ENCODE peak calls at places on chromosomes 6 and 20, in four cellular contexts. One of them, this sample, is unnamed.

GRCh38 chr6:41799517-41799916 is 12.0 kb downstream of the TOMM6 start:
- DNase-seq in nephron progenitor cell: no peak
- DNase-seq in AG04450: no peak
- DNase-seq in tibial nerve: no peak
- DNase-seq in this sample: no peak

GRCh38 chr6:139586273-139586672 is 211.8 kb upstream of the CITED2 start:
- DNase-seq in nephron progenitor cell: no peak
- DNase-seq in AG04450: no peak
- DNase-seq in tibial nerve: no peak
- DNase-seq in this sample: no peak

GRCh38 chr20:57794600-57795346 is 85.0 kb upstream of the PMEPA1 start:
- DNase-seq in nephron progenitor cell: no peak
- DNase-seq in AG04450: no peak
- DNase-seq in tibial nerve: no peak
- DNase-seq in this sample: no peak

GRCh38 chr6:45655630-45656422 is 278.1 kb upstream of the SUPT3H start:
- DNase-seq in nephron progenitor cell: no peak
- DNase-seq in AG04450: peak; percentile 93
- DNase-seq in tibial nerve: no peak
- DNase-seq in this sample: no peak

GRCh38 chr6:159372333-159372732 is 203.1 kb downstream of the FNDC1 start:
- DNase-seq in nephron progenitor cell: no peak
- DNase-seq in AG04450: no peak
- DNase-seq in tibial nerve: no peak
- DNase-seq in this sample: no peak

GRCh38 chr6:111228094-111228493 is 140.8 kb downstream of the SLC16A10 start:
- DNase-seq in nephron progenitor cell: no peak
- DNase-seq in AG04450: no peak
- DNase-seq in tibial nerve: no peak
- DNase-seq in this sample: no peak

GRCh38 chr6:109820706-109821350 is 129.7 kb downstream of the FIG4 start:
- DNase-seq in nephron progenitor cell: no peak
- DNase-seq in AG04450: no peak
- DNase-seq in tibial nerve: no peak
- DNase-seq in this sample: no peak

GRCh38 chr6:139883776-139884175 is 509.3 kb upstream of the CITED2 start:
- DNase-seq in nephron progenitor cell: no peak
- DNase-seq in AG04450: no peak
- DNase-seq in tibial nerve: no peak
- DNase-seq in this sample: no peak

GRCh38 chr20:32352101-32352720 is 5.9 kb upstream of the ASXL1 start:
- DNase-seq in nephron progenitor cell: no peak
- DNase-seq in AG04450: no peak
- DNase-seq in tibial nerve: no peak
- DNase-seq in this sample: no peak

GRCh38 chr20:57009775-57010174 is 256.7 kb downstream of the BMP7 start:
- DNase-seq in nephron progenitor cell: no peak
- DNase-seq in AG04450: no peak
- DNase-seq in tibial nerve: no peak
- DNase-seq in this sample: no peak

DNA sequence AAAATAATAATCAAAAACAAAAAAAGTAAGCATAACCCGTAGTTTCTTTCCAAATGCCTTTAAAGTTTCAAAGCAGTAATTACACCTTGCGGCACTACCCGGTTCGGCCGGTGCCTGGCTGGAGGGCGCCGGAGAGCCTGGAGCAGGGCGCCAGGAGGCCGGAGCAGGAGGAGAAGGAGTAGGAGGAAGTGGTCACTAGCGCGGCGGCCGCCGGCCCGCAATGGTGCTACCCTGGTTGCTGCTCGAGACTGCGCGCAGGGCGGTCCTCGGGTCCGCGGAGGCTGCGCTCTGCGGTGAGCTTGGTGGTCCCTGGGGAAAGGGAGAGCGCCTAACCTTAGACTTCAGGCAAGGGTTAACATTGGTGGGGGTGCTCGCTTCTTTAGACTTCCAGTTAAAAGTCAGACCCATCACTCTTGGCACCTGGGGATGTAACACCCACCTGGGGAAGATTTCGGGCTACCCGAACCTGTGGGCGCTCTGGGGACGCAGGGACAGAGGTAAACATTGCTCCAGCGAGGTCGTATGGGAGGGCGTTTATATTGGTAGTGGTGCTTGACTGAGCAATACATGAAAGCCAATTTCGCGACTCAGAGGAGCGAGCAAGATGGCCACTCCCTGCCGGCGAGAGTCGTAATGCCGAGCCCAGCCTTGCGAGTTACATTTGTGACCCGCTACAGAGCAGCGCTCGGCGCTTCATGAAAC is 5.8 kb upstream of the USP45 start:
- DNase-seq in nephron progenitor cell: peak; percentile 84
- DNase-seq in AG04450: peak; percentile 52
- DNase-seq in tibial nerve: peak; percentile 69
- DNase-seq in this sample: peak; percentile 59
- TF ChIP-seq CTCF in nephron progenitor cell: peak; percentile 82
- TF ChIP-seq CTCF in AG04450: peak; percentile 91
- TF ChIP-seq CTCF in tibial nerve: peak; percentile 78
- TF ChIP-seq CTCF in this sample: no peak

GRCh38 chr6:49982046-49982445 is 12.6 kb upstream of the DEFB113 start:
- DNase-seq in nephron progenitor cell: no peak
- DNase-seq in AG04450: no peak
- DNase-seq in tibial nerve: no peak
- DNase-seq in this sample: no peak

GRCh38 chr6:49978332-49979226 is 9.2 kb upstream of the DEFB113 start:
- DNase-seq in nephron progenitor cell: no peak
- DNase-seq in AG04450: no peak
- DNase-seq in tibial nerve: no peak
- DNase-seq in this sample: no peak

GRCh38 chr6:49986551-49986950 is 17.1 kb upstream of the DEFB113 start:
- DNase-seq in nephron progenitor cell: no peak
- DNase-seq in AG04450: no peak
- DNase-seq in tibial nerve: no peak
- DNase-seq in this sample: no peak

GRCh38 chr6:49979584-49979983 is 10.2 kb upstream of the DEFB113 start:
- DNase-seq in nephron progenitor cell: no peak
- DNase-seq in AG04450: no peak
- DNase-seq in tibial nerve: no peak
- DNase-seq in this sample: no peak

GRCh38 chr6:49980898-49981297 is 11.5 kb upstream of the DEFB113 start:
- DNase-seq in nephron progenitor cell: no peak
- DNase-seq in AG04450: no peak
- DNase-seq in tibial nerve: no peak
- DNase-seq in this sample: no peak
- TF ChIP-seq CTCF in nephron progenitor cell: no peak
- TF ChIP-seq CTCF in AG04450: no peak
- TF ChIP-seq CTCF in tibial nerve: no peak
- TF ChIP-seq CTCF in this sample: no peak

DNA sequence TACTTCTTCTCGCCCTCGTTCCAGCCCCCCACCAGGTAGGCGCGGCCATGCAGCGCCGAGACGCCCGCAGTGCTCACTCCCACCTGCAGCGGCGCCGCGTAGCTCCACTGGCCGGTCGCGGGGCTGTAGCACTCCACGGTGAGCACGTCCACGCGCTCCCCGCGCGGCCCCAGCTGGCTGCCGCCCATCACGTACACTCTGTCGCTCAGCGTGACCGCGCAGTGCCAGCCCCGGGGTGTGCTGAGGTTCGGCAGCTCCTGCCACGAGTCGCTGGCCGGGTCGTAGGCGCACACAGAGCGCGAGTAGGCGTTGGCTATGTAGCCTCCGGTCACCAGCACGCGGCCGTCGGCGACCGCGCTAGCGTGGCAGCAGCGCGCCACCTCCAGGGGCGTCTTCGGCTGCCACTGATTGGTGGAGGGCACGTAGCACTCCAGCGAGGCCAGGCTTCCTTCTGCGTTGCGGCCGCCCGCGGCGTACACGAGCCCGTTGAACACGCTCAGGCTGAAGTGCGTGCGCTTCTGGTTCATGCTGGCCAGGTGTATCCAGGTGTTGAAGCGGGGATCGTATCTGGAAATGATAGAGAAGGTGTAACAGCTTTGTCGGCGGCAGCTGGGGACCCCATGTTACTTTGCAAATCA is 13.7 kb downstream of the KLHL31 start:
- DNase-seq in nephron progenitor cell: peak; percentile 78
- DNase-seq in AG04450: no peak
- DNase-seq in tibial nerve: peak; percentile 21
- DNase-seq in this sample: no peak
- TF ChIP-seq CTCF in nephron progenitor cell: no peak
- TF ChIP-seq CTCF in AG04450: peak; percentile 24
- TF ChIP-seq CTCF in tibial nerve: peak; percentile 32
- TF ChIP-seq CTCF in this sample: no peak

DNA sequence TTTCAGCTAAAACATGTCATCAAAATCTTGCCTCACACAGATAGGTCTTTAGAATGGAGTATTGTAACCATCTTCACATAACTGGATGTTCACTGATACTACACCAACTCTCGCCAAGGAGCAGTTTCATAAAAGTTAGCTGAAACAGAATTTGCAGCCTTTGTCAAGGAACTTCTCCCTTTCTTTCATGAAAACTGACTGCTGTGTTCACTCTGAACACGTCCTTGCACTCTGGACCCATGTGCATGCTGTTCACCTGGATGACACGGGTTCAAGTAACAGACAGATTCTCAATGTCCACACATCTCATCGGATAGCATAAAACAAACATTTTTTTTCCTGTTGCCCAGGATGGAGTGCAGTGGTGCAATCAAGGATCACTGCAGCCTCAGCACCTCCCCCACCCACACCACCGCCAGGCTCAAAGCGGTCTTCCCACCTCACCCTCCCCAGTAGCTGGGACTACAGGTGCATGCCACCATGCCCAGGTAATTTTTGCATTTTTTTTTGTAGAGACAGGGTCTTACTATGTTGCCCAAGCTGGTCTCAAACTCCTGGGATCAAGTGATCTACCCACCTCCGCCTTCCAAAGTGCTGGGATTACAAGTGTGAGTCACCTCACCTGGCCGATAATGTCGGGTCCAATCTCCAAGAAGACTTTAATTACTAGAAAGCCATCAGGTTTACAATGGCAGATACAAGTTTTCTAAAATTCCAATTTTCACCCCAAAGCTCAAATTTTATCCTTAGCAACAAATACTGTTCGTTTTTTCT is 9.4 kb downstream of the DIDO1 start:
- DNase-seq in nephron progenitor cell: no peak
- DNase-seq in AG04450: no peak
- DNase-seq in tibial nerve: no peak
- DNase-seq in this sample: no peak
- TF ChIP-seq CTCF in nephron progenitor cell: no peak
- TF ChIP-seq CTCF in AG04450: no peak
- TF ChIP-seq CTCF in tibial nerve: no peak
- TF ChIP-seq CTCF in this sample: no peak

GRCh38 chr6:44224978-44225330 is 1.6 kb downstream of the SLC29A1 start:
- DNase-seq in nephron progenitor cell: no peak
- DNase-seq in AG04450: no peak
- DNase-seq in tibial nerve: no peak
- DNase-seq in this sample: no peak

GRCh38 chr6:44225579-44226325 is 2.4 kb downstream of the SLC29A1 start:
- DNase-seq in nephron progenitor cell: no peak
- DNase-seq in AG04450: no peak
- DNase-seq in tibial nerve: no peak
- DNase-seq in this sample: no peak

GRCh38 chr6:44222987-44223470 is 366 bp upstream of the SLC29A1 start:
- DNase-seq in nephron progenitor cell: no peak
- DNase-seq in AG04450: no peak
- DNase-seq in tibial nerve: no peak
- DNase-seq in this sample: no peak

GRCh38 chr6:44223471-44224153 is at the start of gene SLC29A1:
- DNase-seq in nephron progenitor cell: peak; percentile 86
- DNase-seq in AG04450: no peak
- DNase-seq in tibial nerve: peak; percentile 71
- DNase-seq in this sample: no peak

DNA sequence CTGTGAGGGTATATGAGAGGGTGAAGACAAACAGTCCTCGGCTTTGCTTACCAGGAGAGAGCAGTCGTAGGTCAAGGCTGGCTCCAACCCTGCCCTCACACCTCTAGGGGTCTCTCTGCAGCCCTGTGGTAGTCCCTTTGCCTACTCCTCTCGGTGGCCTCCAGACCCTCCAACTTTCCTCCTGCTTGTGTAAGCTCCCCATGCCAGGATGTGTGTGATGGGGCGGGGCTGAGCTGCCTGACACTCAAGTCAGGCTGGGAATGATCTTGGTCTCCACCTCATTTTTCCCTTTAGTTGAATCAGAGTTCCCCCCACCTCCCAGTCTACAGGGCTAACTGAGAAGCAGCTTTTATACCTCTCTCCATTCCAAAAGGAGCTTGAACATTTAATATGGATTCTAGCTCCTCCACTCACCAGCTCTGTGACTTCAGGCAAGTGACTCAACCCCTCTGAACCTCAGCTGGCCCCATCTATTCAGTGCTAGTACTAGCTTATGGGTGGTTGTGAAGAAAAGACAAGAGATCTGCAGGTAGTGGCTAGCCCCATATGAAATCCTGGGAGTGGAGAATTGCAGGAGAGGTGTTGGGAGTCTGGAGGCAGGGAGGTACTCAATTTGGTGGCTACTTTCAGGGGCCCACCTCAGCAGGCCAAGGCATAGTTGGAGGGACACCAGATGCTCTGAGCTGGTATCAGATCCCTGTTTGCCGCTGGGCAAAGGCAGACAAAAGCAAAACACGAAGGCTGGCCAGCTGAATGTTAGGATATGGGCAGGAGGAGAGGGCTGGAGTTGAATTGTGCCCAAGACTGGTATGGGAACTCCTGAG is 971 bp downstream of the SLC29A1 start:
- DNase-seq in nephron progenitor cell: peak; percentile 38
- DNase-seq in AG04450: no peak
- DNase-seq in tibial nerve: no peak
- DNase-seq in this sample: no peak
- TF ChIP-seq CTCF in nephron progenitor cell: no peak
- TF ChIP-seq CTCF in AG04450: no peak
- TF ChIP-seq CTCF in tibial nerve: no peak
- TF ChIP-seq CTCF in this sample: no peak

GRCh38 chr6:63572733-63573139 is 456 bp downstream of the LOC128125822 start:
- DNase-seq in nephron progenitor cell: no peak
- DNase-seq in AG04450: no peak
- DNase-seq in tibial nerve: no peak
- DNase-seq in this sample: no peak

GRCh38 chr6:63571883-63572732 is at the start of the genes LOC128125822 and PTP4A1:
- DNase-seq in nephron progenitor cell: peak; percentile 96
- DNase-seq in AG04450: peak; percentile 96
- DNase-seq in tibial nerve: peak; percentile 95
- DNase-seq in this sample: peak; percentile 93

GRCh38 chr6:63574554-63574900 is 2.2 kb downstream of the LOC128125822 start:
- DNase-seq in nephron progenitor cell: no peak
- DNase-seq in AG04450: no peak
- DNase-seq in tibial nerve: no peak
- DNase-seq in this sample: no peak

GRCh38 chr6:63573140-63573898 is 1.0 kb downstream of the LOC128125822 start:
- DNase-seq in nephron progenitor cell: peak; percentile 66
- DNase-seq in AG04450: no peak
- DNase-seq in tibial nerve: peak; percentile 72
- DNase-seq in this sample: peak; percentile 52

GRCh38 chr6:63573899-63574553 is 1.7 kb downstream of the LOC128125822 start:
- DNase-seq in nephron progenitor cell: peak; percentile 40
- DNase-seq in AG04450: no peak
- DNase-seq in tibial nerve: no peak
- DNase-seq in this sample: no peak
- TF ChIP-seq CTCF in nephron progenitor cell: peak; percentile 62
- TF ChIP-seq CTCF in AG04450: peak; percentile 66
- TF ChIP-seq CTCF in tibial nerve: peak; percentile 53
- TF ChIP-seq CTCF in this sample: no peak

This sample was measured in omental fat pad.